ENCODE peak calls at places on chromosomes 16 and 17, in eight cellular contexts. M, W, R, C, D, A, S and E are unnamed samples.

GRCh38 chr16:88448461-88449266 is 4.4 kb upstream of the ZFPM1 start:
- DNase-seq in M (no peak), W (no peak), R (no peak), C (no peak), D (no peak), A (no peak), S (no peak), E (no peak)

GRCh38 chr16:75263963-75264445 is 12.6 kb upstream of the BCAR1 start:
- DNase-seq in M (no peak), W (no peak), R (no peak), C (no peak), D (no peak), A (no peak), S (no peak), E (peak)

GRCh38 chr16:68756250-68757051 is 19.4 kb downstream of the CDH1 start:
- DNase-seq in M (no peak), W (peak), R (peak), C (no peak), D (no peak), A (peak), S (peak), E (peak)

GRCh38 chr17:31582151-31582907 is 190.9 kb downstream of the RAB11FIP4 start:
- DNase-seq in M (no peak), W (no peak), R (no peak), C (peak), D (peak), A (no peak), S (no peak), E (peak)

GRCh38 chr17:73192894-73193701 is at the start of gene COG1:
- DNase-seq in M (peak), W (peak), R (peak), C (peak), D (peak), A (peak), S (peak), E (peak)

GRCh38 chr17:58527949-58528348 is 13.5 kb upstream of the MTMR4 start:
- DNase-seq in M (no peak), W (peak), R (no peak), C (peak), D (no peak), A (no peak), S (no peak), E (peak)

GRCh38 chr16:30761427-30761927 is 385 bp downstream of the CFAP119 start:
- DNase-seq in M (no peak), W (peak), R (peak), C (peak), D (no peak), A (peak), S (no peak), E (peak)

GRCh38 chr16:6864244-6864643 is 468.4 kb upstream of the RBFOX1 start:
- DNase-seq in M (no peak), W (no peak), R (no peak), C (no peak), D (no peak), A (no peak), S (no peak), E (no peak)

GRCh38 chr17:63455417-63455816 is 9.3 kb upstream of the CYB561 start:
- DNase-seq in M (no peak), W (no peak), R (no peak), C (no peak), D (no peak), A (no peak), S (no peak), E (no peak)

GRCh38 chr16:56350491-56351405 is 74.6 kb downstream of the AMFR start:
- DNase-seq in M (no peak), W (no peak), R (no peak), C (no peak), D (no peak), A (no peak), S (no peak), E (no peak)

GRCh38 chr16:75011634-75012307 is 12.9 kb downstream of the ZNRF1 start:
- DNase-seq in M (no peak), W (no peak), R (peak), C (peak), D (no peak), A (peak), S (peak), E (peak)

GRCh38 chr16:25222959-25223358 is 6.2 kb downstream of the AQP8 start:
- DNase-seq in M (no peak), W (no peak), R (no peak), C (no peak), D (no peak), A (no peak), S (no peak), E (no peak)

GRCh38 chr16:10040136-10041080 is 141.8 kb downstream of the GRIN2A start:
- DNase-seq in M (no peak), W (peak), R (no peak), C (no peak), D (no peak), A (no peak), S (no peak), E (no peak)

GRCh38 chr17:2094891-2095535 is 40.1 kb downstream of the HIC1 start:
- DNase-seq in M (no peak), W (peak), R (no peak), C (peak), D (no peak), A (no peak), S (no peak), E (peak)

GRCh38 chr17:35390156-35390555 is 16.7 kb upstream of the SLFN11 start:
- DNase-seq in M (no peak), W (no peak), R (no peak), C (no peak), D (no peak), A (no peak), S (no peak), E (no peak)

GRCh38 chr16:53080345-53081031 is 25.7 kb downstream of the CHD9 start:
- DNase-seq in M (no peak), W (peak), R (no peak), C (peak), D (no peak), A (no peak), S (no peak), E (peak)

GRCh38 chr16:11672206-11673090 is 4.2 kb downstream of the SNN start:
- DNase-seq in M (no peak), W (no peak), R (no peak), C (no peak), D (no peak), A (no peak), S (no peak), E (no peak)

GRCh38 chr16:16163109-16163508 is 60.2 kb downstream of the ABCC6 start:
- DNase-seq in M (no peak), W (no peak), R (no peak), C (no peak), D (no peak), A (no peak), S (no peak), E (no peak)

GRCh38 chr17:74749262-74750038 is 1.0 kb downstream of the NHERF1 start:
- DNase-seq in M (no peak), W (peak), R (no peak), C (peak), D (no peak), A (no peak), S (no peak), E (no peak)

GRCh38 chr16:19926449-19927390 is 42.1 kb upstream of the GPRC5B start:
- DNase-seq in M (no peak), W (peak), R (no peak), C (peak), D (no peak), A (no peak), S (no peak), E (peak)

GRCh38 chr16:83475108-83475507 is 332.7 kb upstream of the HSBP1 start:
- DNase-seq in M (no peak), W (no peak), R (no peak), C (no peak), D (no peak), A (no peak), S (no peak), E (no peak)

GRCh38 chr16:88404769-88405168 is 22.0 kb downstream of the ZNF469 start:
- DNase-seq in M (no peak), W (no peak), R (no peak), C (no peak), D (no peak), A (no peak), S (no peak), E (no peak)

GRCh38 chr17:10803830-10804498 is at the start of gene TMEM238L:
- DNase-seq in M (no peak), W (no peak), R (no peak), C (no peak), D (no peak), A (no peak), S (no peak), E (no peak)

GRCh38 chr17:16486373-16487250 is 5.4 kb downstream of the LRRC75A start:
- DNase-seq in M (no peak), W (peak), R (no peak), C (peak), D (no peak), A (no peak), S (no peak), E (peak)

GRCh38 chr17:77542551-77543490 is 402.1 kb downstream of the SEC14L1 start:
- DNase-seq in M (peak), W (peak), R (peak), C (peak), D (peak), A (peak), S (peak), E (peak)

GRCh38 chr16:58462997-58463891 is 36.7 kb upstream of the NDRG4 start:
- DNase-seq in M (no peak), W (no peak), R (no peak), C (no peak), D (peak), A (no peak), S (no peak), E (no peak)

GRCh38 chr17:8832711-8833352 is 33.7 kb upstream of the MFSD6L start:
- DNase-seq in M (peak), W (peak), R (peak), C (no peak), D (no peak), A (peak), S (peak), E (peak)

GRCh38 chr17:69729937-69730336 is 315.4 kb downstream of the MAP2K6 start:
- DNase-seq in M (no peak), W (no peak), R (no peak), C (peak), D (no peak), A (no peak), S (no peak), E (peak)

GRCh38 chr17:80605326-80606066 is 60.9 kb downstream of the RPTOR start:
- DNase-seq in M (no peak), W (no peak), R (peak), C (no peak), D (peak), A (peak), S (peak), E (peak)

GRCh38 chr17:12242390-12242954 is 221.8 kb downstream of the MAP2K4 start:
- DNase-seq in M (no peak), W (no peak), R (no peak), C (no peak), D (no peak), A (no peak), S (no peak), E (no peak)

GRCh38 chr17:57016764-57017116 is 38.8 kb downstream of the SCPEP1 start:
- DNase-seq in M (no peak), W (peak), R (no peak), C (peak), D (no peak), A (no peak), S (no peak), E (peak)

GRCh38 chr17:28469376-28469775 is 4.1 kb upstream of the SLC13A2 start:
- DNase-seq in M (no peak), W (peak), R (no peak), C (no peak), D (no peak), A (no peak), S (no peak), E (no peak)

GRCh38 chr16:67284699-67285646 is 5.6 kb downstream of the PLEKHG4 start:
- DNase-seq in M (no peak), W (peak), R (no peak), C (peak), D (no peak), A (no peak), S (no peak), E (peak)

GRCh38 chr17:60524463-60525346 is 1.3 kb downstream of the APPBP2 start:
- DNase-seq in M (no peak), W (no peak), R (no peak), C (peak), D (no peak), A (no peak), S (no peak), E (peak)

GRCh38 chr16:88731699-88732098 is 25.4 kb downstream of the CTU2 start:
- DNase-seq in M (no peak), W (no peak), R (no peak), C (no peak), D (no peak), A (no peak), S (no peak), E (no peak)

GRCh38 chr16:23145608-23146007 is 3.6 kb downstream of the USP31 start:
- DNase-seq in M (no peak), W (peak), R (no peak), C (peak), D (no peak), A (no peak), S (no peak), E (peak)

GRCh38 chr16:66188786-66189725 is 177.4 kb upstream of the CDH5 start:
- DNase-seq in M (no peak), W (no peak), R (no peak), C (peak), D (no peak), A (no peak), S (no peak), E (peak)

GRCh38 chr16:69471121-69471520 is 46.7 kb downstream of the CYB5B start:
- DNase-seq in M (no peak), W (no peak), R (no peak), C (no peak), D (no peak), A (no peak), S (no peak), E (no peak)

GRCh38 chr17:49739662-49740271 is 24.2 kb downstream of the FAM117A start:
- DNase-seq in M (no peak), W (peak), R (peak), C (no peak), D (no peak), A (peak), S (peak), E (peak)